ENCODE peak calls at places on chromosomes 12 and 14, in four cellular contexts. V, C, I and U are unnamed samples.

GRCh38 chr14:84107835-84108343 is 1422.1 kb upstream of the FLRT2 start:
- DNase-seq in I (no peak), V (no peak), C (no peak), U (no peak)

GRCh38 chr14:87687338-87687876 is 305.6 kb downstream of the GALC start:
- DNase-seq in C (no peak), V (no peak), I (no peak), U (no peak)

GRCh38 chr12:52513736-52514135 is 6.5 kb downstream of the KRT5 start:
- DNase-seq in I (no peak), V (no peak), C (no peak), U (no peak)

GRCh38 chr14:89240414-89240813 is 176.6 kb downstream of the FOXN3 start:
- DNase-seq in V (no peak), C (no peak), I (no peak), U (no peak)

GRCh38 chr12:6360080-6360571 is 15.2 kb downstream of the SCNN1A start:
- DNase-seq in V (peak), C (no peak), I (no peak), U (no peak)

GRCh38 chr14:84323963-84324362 is 1206.0 kb upstream of the FLRT2 start:
- DNase-seq in C (no peak), V (no peak), I (no peak), U (no peak)

GRCh38 chr12:11508699-11509098 is 113.3 kb upstream of the PRB2 start:
- DNase-seq in V (no peak), C (no peak), I (no peak), U (no peak)

GRCh38 chr12:5173511-5174011 is 129.9 kb downstream of the KCNA5 start:
- DNase-seq in I (no peak), V (no peak), C (no peak), U (no peak)

GRCh38 chr14:99286761-99287160 is 14.8 kb upstream of the BCL11B start:
- DNase-seq in V (no peak), I (no peak), C (peak), U (no peak)

GRCh38 chr14:54447231-54447692 is 6.1 kb upstream of the CNIH1 start:
- DNase-seq in I (no peak), C (no peak), V (peak), U (no peak)

GRCh38 chr12:583251-583869 is 79.9 kb downstream of the NINJ2 start:
- DNase-seq in I (no peak), C (no peak), V (peak), U (no peak)

GRCh38 chr14:103875010-103875409 is 27.6 kb upstream of the PPP1R13B start:
- DNase-seq in V (no peak), I (no peak), C (no peak), U (no peak)

GRCh38 chr14:66884149-66884548 is 305.1 kb upstream of the GARIN2 start:
- DNase-seq in I (no peak), V (no peak), C (no peak), U (no peak)

GRCh38 chr12:48969847-48970701 is 1.5 kb downstream of the WNT10B start:
- DNase-seq in V (no peak), C (no peak), I (peak), U (peak)

GRCh38 chr12:10033783-10034381 is 3.4 kb downstream of the CLEC9A start:
- DNase-seq in C (no peak), V (no peak), I (no peak), U (no peak)

GRCh38 chr14:104639889-104640548 is 35.4 kb upstream of the TMEM179 start:
- DNase-seq in C (no peak), I (peak), V (peak), U (peak)

GRCh38 chr12:42325326-42325775 is 543 bp downstream of the ZCRB1 start:
- DNase-seq in C (no peak), I (no peak), V (no peak), U (no peak)

GRCh38 chr14:61322011-61322798 is 826 bp downstream of the PRKCH start:
- DNase-seq in C (no peak), V (no peak), I (no peak), U (peak)

GRCh38 chr14:82387699-82388098 is 854.0 kb upstream of the SEL1L start:
- DNase-seq in V (no peak), I (no peak), C (no peak), U (no peak)

GRCh38 chr14:79166171-79166570 is 996.0 kb downstream of the NRXN3 start:
- DNase-seq in I (no peak), C (no peak), V (no peak), U (no peak)

GRCh38 chr12:46553911-46554310 is 181.3 kb upstream of the SLC38A2 start:
- DNase-seq in V (no peak), I (no peak), C (no peak), U (no peak)

GRCh38 chr12:123813349-123813748 is 51.2 kb downstream of the DNAH10 start:
- DNase-seq in C (no peak), I (no peak), V (no peak), U (no peak)

GRCh38 chr14:83838221-83838620 is 1691.7 kb upstream of the FLRT2 start:
- DNase-seq in V (no peak), C (no peak), I (no peak), U (no peak)

GRCh38 chr12:1773937-1774655 is 46.3 kb upstream of the LRTM2 start:
- DNase-seq in I (no peak), C (no peak), V (no peak), U (no peak)

GRCh38 chr12:24551368-24551767 is 397.5 kb downstream of the BCAT1 start:
- DNase-seq in C (no peak), V (peak), I (no peak), U (no peak)

GRCh38 chr12:67630373-67631088 is 18.0 kb upstream of the DYRK2 start:
- DNase-seq in I (no peak), V (peak), C (peak), U (peak)

GRCh38 chr12:4817813-4818212 is 91.9 kb upstream of the KCNA1 start:
- DNase-seq in V (no peak), C (no peak), I (no peak), U (no peak)

GRCh38 chr12:107844312-107844921 is 69.9 kb downstream of the ASCL4 start:
- DNase-seq in V (no peak), C (no peak), I (no peak), U (peak)

GRCh38 chr12:129659927-129660326 is 243.9 kb downstream of the TMEM132D start:
- DNase-seq in V (no peak), I (peak), C (no peak), U (no peak)

GRCh38 chr12:24856541-24856940 is 92.4 kb downstream of the BCAT1 start:
- DNase-seq in C (no peak), V (no peak), I (no peak), U (no peak)

GRCh38 chr12:132133952-132134652 is 10.0 kb downstream of the DDX51 start:
- DNase-seq in C (no peak), V (no peak), I (no peak), U (peak)

GRCh38 chr12:96422192-96422591 is 22.0 kb upstream of the CDK17 start:
- DNase-seq in C (no peak), V (no peak), I (no peak), U (no peak)

GRCh38 chr12:80756875-80757274 is 40.2 kb downstream of the MYF5 start:
- DNase-seq in C (no peak), V (no peak), I (no peak), U (no peak)

GRCh38 chr14:77276959-77277358 is 6.0 kb upstream of the NGB start:
- DNase-seq in V (no peak), C (no peak), I (no peak), U (no peak)

GRCh38 chr12:32134144-32134888 is 27.7 kb downstream of the BICD1 start:
- DNase-seq in V (no peak), C (peak), I (no peak), U (no peak)

GRCh38 chr12:52903855-52904508 is 894 bp downstream of the KRT8 start:
- DNase-seq in C (peak), I (peak), V (peak), U (peak)

DNA sequence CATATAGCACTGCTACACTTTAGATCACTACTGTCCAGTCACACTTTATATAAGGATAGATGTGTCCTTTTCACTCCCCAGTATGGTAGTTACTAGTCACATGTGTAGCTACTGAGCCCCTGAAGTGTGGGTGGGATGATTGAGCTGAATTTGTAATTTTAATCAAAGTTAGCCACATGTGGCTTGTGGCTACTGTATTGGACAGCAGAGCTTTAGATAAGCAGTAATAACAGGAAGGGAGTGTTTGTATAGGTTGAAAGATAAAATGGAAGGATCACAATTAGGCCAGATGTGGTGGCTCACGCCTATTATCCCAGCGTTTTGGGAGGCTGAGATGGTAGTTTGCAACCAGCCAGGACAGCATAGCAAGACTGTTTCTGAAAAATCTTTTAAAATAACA is 23.5 kb downstream of the NAA30 start:
- DNase-seq in C (no peak), I (no peak), V (no peak), U (no peak)
- TF ChIP-seq TCF7 in C (no peak), I (no peak), V (no peak), U (no peak)

GRCh38 chr14:33840797-33841196 is 110.1 kb downstream of the EGLN3 start:
- DNase-seq in C (no peak), I (no peak), V (no peak), U (no peak)
- TF ChIP-seq TCF7 in C (no peak), I (no peak), V (no peak), U (no peak)

DNA sequence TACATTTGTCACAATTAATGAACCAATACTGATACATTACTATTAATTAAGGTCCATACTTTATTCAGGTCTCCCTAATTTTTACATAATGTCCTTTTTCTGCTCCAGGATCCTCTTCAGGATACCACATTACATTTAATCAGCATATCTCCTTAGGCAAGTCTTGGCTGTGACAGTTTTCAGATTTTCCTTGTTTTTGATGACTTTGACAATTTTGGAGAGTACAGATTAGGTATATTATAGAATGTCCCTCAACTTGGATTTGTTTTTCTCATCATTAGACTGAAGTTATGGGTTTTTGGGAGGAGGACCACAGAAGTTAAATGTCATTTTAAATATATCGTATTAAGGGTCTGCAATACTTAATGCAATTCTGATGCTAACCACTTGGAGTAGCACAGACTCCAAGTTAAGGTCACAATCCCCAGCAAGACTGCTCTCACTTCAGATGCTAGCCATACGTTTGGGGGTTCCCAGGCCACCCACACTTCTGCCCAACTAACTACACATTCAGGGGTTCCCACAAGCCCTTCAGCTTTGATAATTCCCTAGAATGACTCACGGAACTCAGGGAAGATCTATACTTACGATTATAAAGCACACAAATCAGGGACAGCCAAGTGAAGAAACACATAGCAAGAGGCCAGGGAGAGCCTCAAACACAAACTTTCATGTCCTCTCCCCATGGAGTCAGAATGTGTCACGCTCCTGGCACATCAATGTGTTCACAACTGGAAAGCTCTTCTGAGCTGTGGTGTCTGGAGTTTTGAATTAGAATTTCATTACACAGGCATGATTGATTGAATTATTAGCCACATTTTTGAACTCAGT is 17.0 kb upstream of the NUBPL start:
- DNase-seq in I (no peak), V (peak), C (no peak), U (no peak)
- TF ChIP-seq TCF7 in I (no peak), V (no peak), C (no peak), U (no peak)

GRCh38 chr12:109771746-109772621 is 58.4 kb downstream of the FAM222A start:
- DNase-seq in I (no peak), V (no peak), C (no peak), U (no peak)
- TF ChIP-seq TCF7 in I (no peak), V (no peak), C (no peak), U (no peak)

DNA sequence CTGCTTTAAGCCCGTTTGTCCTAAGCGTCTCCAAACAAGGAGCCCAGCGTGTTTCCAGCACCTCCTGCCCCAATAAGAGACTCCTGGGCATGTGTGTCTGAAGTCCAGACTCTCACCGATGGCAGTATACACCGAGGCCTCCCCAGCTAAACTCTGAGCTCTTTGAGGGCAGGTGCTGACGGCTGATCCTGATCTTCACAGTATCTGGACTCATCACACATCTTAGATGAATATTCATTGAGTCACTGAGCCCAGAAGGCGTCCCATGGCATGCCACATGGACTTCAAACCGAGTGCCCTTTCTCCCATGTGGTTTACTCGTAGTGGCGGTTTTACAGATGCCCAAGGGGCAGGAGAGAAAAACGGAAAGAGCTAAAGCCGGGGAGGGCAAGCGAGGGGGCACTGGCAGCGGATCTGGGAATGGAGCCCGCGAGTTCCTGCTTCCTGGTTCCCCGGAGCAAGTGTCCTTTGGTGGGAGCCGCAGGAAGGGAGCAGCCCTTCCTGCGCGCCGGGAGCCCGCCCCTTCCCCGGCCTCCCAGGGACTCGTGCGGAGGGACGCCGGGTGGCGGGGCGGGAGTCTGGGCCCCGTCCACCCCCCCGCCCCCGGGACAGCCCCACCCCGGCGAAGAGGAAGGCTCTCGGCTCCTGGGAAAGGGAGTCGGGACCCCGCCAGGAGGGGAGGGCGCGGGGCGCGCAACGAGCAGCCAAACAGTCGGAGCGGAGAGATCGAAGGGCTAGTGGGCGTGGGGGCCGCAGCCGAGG is 584 bp upstream of the TEAD4 start:
- DNase-seq in I (peak), V (peak), C (no peak), U (no peak)
- TF ChIP-seq TCF7 in I (no peak), V (no peak), C (no peak), U (no peak)

GRCh38 chr14:60175255-60175902 is 10.2 kb upstream of the DHRS7 start:
- DNase-seq in I (no peak), C (no peak), V (no peak), U (no peak)
- TF ChIP-seq TCF7 in I (no peak), C (no peak), V (no peak), U (no peak)

GRCh38 chr12:22935090-22935489 is 310.1 kb downstream of the ETNK1 start:
- DNase-seq in V (no peak), I (no peak), C (no peak), U (peak)
- TF ChIP-seq TCF7 in V (no peak), I (no peak), C (no peak), U (no peak)